ENCODE peak calls at places on chromosomes 13 and 19, in seven cellular contexts. X is EH; O is MV-4-11; K is body of pancreas; R is SK-N-SH; Z is activated naive CD4-positive, alpha-beta T cell treated with anti-CD3 and anti-CD28 coated beads for 36 hours; W is HFF-Myc. Y is an unnamed sample.

GRCh38 chr13:39483326-39483725 is 119.7 kb downstream of the LHFPL6 start:
- DNase-seq in K (no peak), O (no peak), Z (no peak), R (no peak), W (no peak), X (peak), Y (no peak)

GRCh38 chr19:44684892-44685847 is 13.8 kb upstream of the CEACAM16 start:
- DNase-seq in K (no peak), Z (peak), R (no peak), O (peak), W (peak), X (peak), Y (no peak)

GRCh38 chr19:41995959-41996797 is 2.1 kb upstream of the ATP1A3 start:
- DNase-seq in W (no peak), K (no peak), X (no peak), R (peak), Z (no peak), O (no peak), Y (no peak)

GRCh38 chr19:805161-805561 is 7.9 kb downstream of the PTBP1 start:
- DNase-seq in K (no peak), Z (no peak), X (no peak), R (peak), W (no peak), O (no peak), Y (no peak)

GRCh38 chr13:20141238-20142018 is 19.4 kb downstream of the GJA3 start:
- DNase-seq in Z (no peak), W (no peak), X (no peak), O (no peak), K (no peak), R (no peak), Y (no peak)

GRCh38 chr19:18761531-18762110 is 29.5 kb downstream of the COMP start:
- DNase-seq in R (no peak), W (no peak), X (no peak), Z (no peak), K (no peak), O (no peak), Y (no peak)

GRCh38 chr19:36685835-36686234 is 1.6 kb upstream of the ZNF567 start:
- DNase-seq in X (no peak), R (no peak), W (no peak), K (no peak), O (peak), Z (no peak), Y (no peak)

GRCh38 chr19:38547446-38547845 is 70.3 kb downstream of the MAP4K1 start:
- DNase-seq in Z (no peak), R (no peak), X (no peak), K (no peak), W (no peak), O (peak), Y (no peak)

GRCh38 chr19:48812094-48812929 is 1.5 kb upstream of the BCAT2 start:
- DNase-seq in W (no peak), R (peak), K (peak), Z (peak), X (peak), O (peak), Y (no peak)

GRCh38 chr13:29446016-29446415 is 149.5 kb downstream of the SLC7A1 start:
- DNase-seq in O (no peak), R (no peak), K (no peak), W (no peak), X (no peak), Z (no peak), Y (no peak)

GRCh38 chr19:46435009-46435408 is 6.3 kb upstream of the PNMA8C start:
- DNase-seq in Z (no peak), R (no peak), O (no peak), X (no peak), W (no peak), K (no peak), Y (no peak)

GRCh38 chr13:98080280-98080679 is 62.6 kb upstream of the FARP1 start:
- DNase-seq in Z (no peak), O (no peak), X (no peak), R (no peak), W (no peak), K (no peak), Y (no peak)

GRCh38 chr19:15330801-15331418 is 1.4 kb downstream of the BRD4 start:
- DNase-seq in K (no peak), W (no peak), O (no peak), Z (peak), X (peak), R (peak), Y (no peak)

GRCh38 chr13:20195846-20196245 is 3.1 kb upstream of the GJB2 start:
- DNase-seq in R (no peak), Z (no peak), W (no peak), O (no peak), X (no peak), K (no peak), Y (no peak)

GRCh38 chr13:112894423-112894672 is 74.7 kb upstream of the MCF2L start:
- DNase-seq in X (no peak), Z (no peak), O (no peak), R (no peak), W (no peak), K (no peak), Y (no peak)

GRCh38 chr19:17797397-17798201 is 2.7 kb downstream of the B3GNT3 start:
- DNase-seq in O (peak), K (peak), R (peak), W (no peak), Z (peak), X (peak), Y (no peak)

GRCh38 chr13:44249439-44249838 is 124.2 kb upstream of the SERP2 start:
- DNase-seq in K (peak), O (no peak), Z (no peak), R (no peak), X (peak), W (peak), Y (no peak)

GRCh38 chr13:80086304-80086721 is 254.6 kb downstream of the SPRY2 start:
- DNase-seq in Z (no peak), R (no peak), O (no peak), X (no peak), K (no peak), W (no peak), Y (no peak)

GRCh38 chr19:39474139-39474620 is 6.5 kb upstream of the TIMM50 start:
- DNase-seq in K (peak), Z (peak), R (peak), W (no peak), X (peak), O (no peak), Y (no peak)

GRCh38 chr13:99086869-99087129 is 108.9 kb upstream of the DOCK9 start:
- DNase-seq in O (no peak), W (no peak), X (no peak), K (no peak), R (no peak), Z (peak), Y (no peak)